ENCODE peak calls at places on chromosome 17, in ten cellular contexts. One of them, this sample, is unnamed.

GRCh38 chr17:73645050-73645871 is 1.0 kb upstream of the SDK2 start:
- DNase-seq in osteocyte: no peak
- DNase-seq in activated naive CD8-positive, alpha-beta T cell treated with anti-CD3 and anti-CD28 coated beads for 36 hours: peak; percentile 71
- DNase-seq in activated gamma-delta T cell treated with Interleukin-2 at 50 U/mL for 16 hours: peak; percentile 37
- DNase-seq in T-helper 9 cell: no peak
- DNase-seq in skeletal muscle cell: peak; percentile 3
- DNase-seq in T47D: peak; percentile 59
- DNase-seq in AG09309: no peak
- DNase-seq in activated T-cell treated with anti-CD3 and anti-CD28 coated beads for 24 hours: no peak
- DNase-seq in A549: peak; percentile 59
- DNase-seq in this sample: peak; percentile 45

GRCh38 chr17:56887105-56887504 is 26.7 kb downstream of the TRIM25 start:
- DNase-seq in activated naive CD8-positive, alpha-beta T cell treated with anti-CD3 and anti-CD28 coated beads for 36 hours: no peak
- DNase-seq in activated gamma-delta T cell treated with Interleukin-2 at 50 U/mL for 16 hours: no peak
- DNase-seq in skeletal muscle cell: no peak
- DNase-seq in activated T-cell treated with anti-CD3 and anti-CD28 coated beads for 24 hours: no peak
- DNase-seq in AG09309: no peak
- DNase-seq in osteocyte: no peak
- DNase-seq in T-helper 9 cell: no peak
- DNase-seq in T47D: no peak
- DNase-seq in A549: no peak
- DNase-seq in this sample: no peak

GRCh38 chr17:41651625-41652460 is 27.5 kb upstream of the KRT17 start:
- DNase-seq in T-helper 9 cell: no peak
- DNase-seq in activated T-cell treated with anti-CD3 and anti-CD28 coated beads for 24 hours: no peak
- DNase-seq in T47D: no peak
- DNase-seq in A549: peak; percentile 56
- DNase-seq in AG09309: no peak
- DNase-seq in activated gamma-delta T cell treated with Interleukin-2 at 50 U/mL for 16 hours: no peak
- DNase-seq in skeletal muscle cell: no peak
- DNase-seq in osteocyte: no peak
- DNase-seq in activated naive CD8-positive, alpha-beta T cell treated with anti-CD3 and anti-CD28 coated beads for 36 hours: no peak
- DNase-seq in this sample: no peak

GRCh38 chr17:17043668-17044226 is 1.5 kb downstream of the MPRIP start:
- DNase-seq in activated gamma-delta T cell treated with Interleukin-2 at 50 U/mL for 16 hours: no peak
- DNase-seq in A549: peak; percentile 43
- DNase-seq in skeletal muscle cell: no peak
- DNase-seq in osteocyte: no peak
- DNase-seq in activated naive CD8-positive, alpha-beta T cell treated with anti-CD3 and anti-CD28 coated beads for 36 hours: no peak
- DNase-seq in T47D: no peak
- DNase-seq in AG09309: no peak
- DNase-seq in T-helper 9 cell: no peak
- DNase-seq in activated T-cell treated with anti-CD3 and anti-CD28 coated beads for 24 hours: no peak
- DNase-seq in this sample: no peak

GRCh38 chr17:66633322-66633965 is 201.5 kb upstream of the CACNG5 start:
- DNase-seq in AG09309: peak; percentile 14
- DNase-seq in T-helper 9 cell: no peak
- DNase-seq in skeletal muscle cell: peak; percentile 69
- DNase-seq in T47D: no peak
- DNase-seq in A549: no peak
- DNase-seq in osteocyte: no peak
- DNase-seq in activated gamma-delta T cell treated with Interleukin-2 at 50 U/mL for 16 hours: peak; percentile 7
- DNase-seq in activated T-cell treated with anti-CD3 and anti-CD28 coated beads for 24 hours: peak; percentile 52
- DNase-seq in activated naive CD8-positive, alpha-beta T cell treated with anti-CD3 and anti-CD28 coated beads for 36 hours: peak; percentile 60
- DNase-seq in this sample: peak; percentile 46

GRCh38 chr17:38751803-38752118 is 780 bp upstream of the PSMB3 start:
- DNase-seq in activated T-cell treated with anti-CD3 and anti-CD28 coated beads for 24 hours: peak; percentile 78
- DNase-seq in AG09309: peak; percentile 51
- DNase-seq in skeletal muscle cell: peak; percentile 61
- DNase-seq in activated naive CD8-positive, alpha-beta T cell treated with anti-CD3 and anti-CD28 coated beads for 36 hours: peak; percentile 81
- DNase-seq in A549: peak; percentile 92
- DNase-seq in T-helper 9 cell: peak; percentile 65
- DNase-seq in osteocyte: peak; percentile 95
- DNase-seq in T47D: peak; percentile 89
- DNase-seq in activated gamma-delta T cell treated with Interleukin-2 at 50 U/mL for 16 hours: peak; percentile 80
- DNase-seq in this sample: peak; percentile 92

GRCh38 chr17:75778861-75779249 is 5.8 kb upstream of the UNK start:
- DNase-seq in activated gamma-delta T cell treated with Interleukin-2 at 50 U/mL for 16 hours: no peak
- DNase-seq in T-helper 9 cell: peak; percentile 64
- DNase-seq in osteocyte: no peak
- DNase-seq in skeletal muscle cell: no peak
- DNase-seq in A549: peak; percentile 74
- DNase-seq in activated naive CD8-positive, alpha-beta T cell treated with anti-CD3 and anti-CD28 coated beads for 36 hours: no peak
- DNase-seq in T47D: peak; percentile 71
- DNase-seq in AG09309: no peak
- DNase-seq in activated T-cell treated with anti-CD3 and anti-CD28 coated beads for 24 hours: no peak
- DNase-seq in this sample: peak; percentile 75

GRCh38 chr17:18038149-18038850 is 668 bp downstream of the ATPAF2 start:
- DNase-seq in osteocyte: no peak
- DNase-seq in activated naive CD8-positive, alpha-beta T cell treated with anti-CD3 and anti-CD28 coated beads for 36 hours: peak; percentile 40
- DNase-seq in AG09309: no peak
- DNase-seq in skeletal muscle cell: no peak
- DNase-seq in T-helper 9 cell: no peak
- DNase-seq in T47D: no peak
- DNase-seq in A549: no peak
- DNase-seq in activated T-cell treated with anti-CD3 and anti-CD28 coated beads for 24 hours: peak; percentile 16
- DNase-seq in activated gamma-delta T cell treated with Interleukin-2 at 50 U/mL for 16 hours: no peak
- DNase-seq in this sample: peak; percentile 47

GRCh38 chr17:44636562-44636961 is 19.7 kb upstream of the MEIOC start:
- DNase-seq in A549: peak; percentile 69
- DNase-seq in osteocyte: no peak
- DNase-seq in AG09309: peak; percentile 45
- DNase-seq in activated gamma-delta T cell treated with Interleukin-2 at 50 U/mL for 16 hours: no peak
- DNase-seq in T-helper 9 cell: no peak
- DNase-seq in T47D: peak; percentile 57
- DNase-seq in activated naive CD8-positive, alpha-beta T cell treated with anti-CD3 and anti-CD28 coated beads for 36 hours: no peak
- DNase-seq in skeletal muscle cell: peak; percentile 32
- DNase-seq in activated T-cell treated with anti-CD3 and anti-CD28 coated beads for 24 hours: no peak
- DNase-seq in this sample: no peak

GRCh38 chr17:37060094-37060493 is 111.3 kb downstream of the AATF start:
- DNase-seq in activated gamma-delta T cell treated with Interleukin-2 at 50 U/mL for 16 hours: no peak
- DNase-seq in activated naive CD8-positive, alpha-beta T cell treated with anti-CD3 and anti-CD28 coated beads for 36 hours: no peak
- DNase-seq in skeletal muscle cell: no peak
- DNase-seq in AG09309: no peak
- DNase-seq in A549: no peak
- DNase-seq in activated T-cell treated with anti-CD3 and anti-CD28 coated beads for 24 hours: no peak
- DNase-seq in osteocyte: no peak
- DNase-seq in T47D: peak; percentile 59
- DNase-seq in T-helper 9 cell: no peak
- DNase-seq in this sample: no peak

GRCh38 chr17:48472485-48473281 is 42.7 kb upstream of the SKAP1 start:
- DNase-seq in T47D: peak; percentile 54
- DNase-seq in activated naive CD8-positive, alpha-beta T cell treated with anti-CD3 and anti-CD28 coated beads for 36 hours: no peak
- DNase-seq in T-helper 9 cell: no peak
- DNase-seq in skeletal muscle cell: peak; percentile 32
- DNase-seq in activated T-cell treated with anti-CD3 and anti-CD28 coated beads for 24 hours: no peak
- DNase-seq in AG09309: no peak
- DNase-seq in activated gamma-delta T cell treated with Interleukin-2 at 50 U/mL for 16 hours: peak; percentile 17
- DNase-seq in osteocyte: no peak
- DNase-seq in A549: peak; percentile 32
- DNase-seq in this sample: no peak

GRCh38 chr17:50758524-50758923 is 8.8 kb downstream of the ANKRD40CL start:
- DNase-seq in T47D: no peak
- DNase-seq in T-helper 9 cell: no peak
- DNase-seq in AG09309: no peak
- DNase-seq in activated naive CD8-positive, alpha-beta T cell treated with anti-CD3 and anti-CD28 coated beads for 36 hours: no peak
- DNase-seq in activated gamma-delta T cell treated with Interleukin-2 at 50 U/mL for 16 hours: no peak
- DNase-seq in activated T-cell treated with anti-CD3 and anti-CD28 coated beads for 24 hours: no peak
- DNase-seq in osteocyte: no peak
- DNase-seq in skeletal muscle cell: no peak
- DNase-seq in A549: no peak
- DNase-seq in this sample: no peak

GRCh38 chr17:77496831-77497577 is 356.2 kb downstream of the SEC14L1 start:
- DNase-seq in activated naive CD8-positive, alpha-beta T cell treated with anti-CD3 and anti-CD28 coated beads for 36 hours: no peak
- DNase-seq in AG09309: no peak
- DNase-seq in activated gamma-delta T cell treated with Interleukin-2 at 50 U/mL for 16 hours: no peak
- DNase-seq in activated T-cell treated with anti-CD3 and anti-CD28 coated beads for 24 hours: no peak
- DNase-seq in T47D: no peak
- DNase-seq in A549: no peak
- DNase-seq in osteocyte: no peak
- DNase-seq in skeletal muscle cell: no peak
- DNase-seq in T-helper 9 cell: no peak
- DNase-seq in this sample: no peak

GRCh38 chr17:6374271-6374691 is 60.6 kb downstream of the AIPL1 start:
- DNase-seq in T-helper 9 cell: no peak
- DNase-seq in activated gamma-delta T cell treated with Interleukin-2 at 50 U/mL for 16 hours: no peak
- DNase-seq in A549: no peak
- DNase-seq in osteocyte: peak; percentile 21
- DNase-seq in AG09309: no peak
- DNase-seq in T47D: peak; percentile 9
- DNase-seq in activated naive CD8-positive, alpha-beta T cell treated with anti-CD3 and anti-CD28 coated beads for 36 hours: no peak
- DNase-seq in skeletal muscle cell: no peak
- DNase-seq in activated T-cell treated with anti-CD3 and anti-CD28 coated beads for 24 hours: no peak
- DNase-seq in this sample: no peak

GRCh38 chr17:13074026-13074425 is 56.2 kb upstream of the ELAC2 start:
- DNase-seq in T-helper 9 cell: no peak
- DNase-seq in osteocyte: no peak
- DNase-seq in activated T-cell treated with anti-CD3 and anti-CD28 coated beads for 24 hours: no peak
- DNase-seq in activated gamma-delta T cell treated with Interleukin-2 at 50 U/mL for 16 hours: no peak
- DNase-seq in activated naive CD8-positive, alpha-beta T cell treated with anti-CD3 and anti-CD28 coated beads for 36 hours: no peak
- DNase-seq in A549: peak; percentile 5
- DNase-seq in T47D: no peak
- DNase-seq in AG09309: peak; percentile 8
- DNase-seq in skeletal muscle cell: peak; percentile 58
- DNase-seq in this sample: no peak

GRCh38 chr17:81336930-81337325 is 41.8 kb upstream of the SLC38A10 start:
- DNase-seq in T-helper 9 cell: no peak
- DNase-seq in skeletal muscle cell: no peak
- DNase-seq in activated gamma-delta T cell treated with Interleukin-2 at 50 U/mL for 16 hours: no peak
- DNase-seq in T47D: no peak
- DNase-seq in activated T-cell treated with anti-CD3 and anti-CD28 coated beads for 24 hours: no peak
- DNase-seq in activated naive CD8-positive, alpha-beta T cell treated with anti-CD3 and anti-CD28 coated beads for 36 hours: no peak
- DNase-seq in osteocyte: no peak
- DNase-seq in A549: no peak
- DNase-seq in AG09309: no peak
- DNase-seq in this sample: no peak

GRCh38 chr17:77765292-77765691 is 193.2 kb upstream of the TNRC6C start:
- DNase-seq in T47D: no peak
- DNase-seq in activated gamma-delta T cell treated with Interleukin-2 at 50 U/mL for 16 hours: no peak
- DNase-seq in A549: no peak
- DNase-seq in osteocyte: no peak
- DNase-seq in T-helper 9 cell: no peak
- DNase-seq in skeletal muscle cell: no peak
- DNase-seq in activated naive CD8-positive, alpha-beta T cell treated with anti-CD3 and anti-CD28 coated beads for 36 hours: no peak
- DNase-seq in activated T-cell treated with anti-CD3 and anti-CD28 coated beads for 24 hours: no peak
- DNase-seq in AG09309: no peak
- DNase-seq in this sample: no peak

GRCh38 chr17:48995332-48995870 is 1.8 kb upstream of the IGF2BP1 start:
- DNase-seq in T47D: no peak
- DNase-seq in T-helper 9 cell: no peak
- DNase-seq in AG09309: no peak
- DNase-seq in activated T-cell treated with anti-CD3 and anti-CD28 coated beads for 24 hours: no peak
- DNase-seq in activated naive CD8-positive, alpha-beta T cell treated with anti-CD3 and anti-CD28 coated beads for 36 hours: no peak
- DNase-seq in activated gamma-delta T cell treated with Interleukin-2 at 50 U/mL for 16 hours: no peak
- DNase-seq in osteocyte: no peak
- DNase-seq in A549: peak; percentile 83
- DNase-seq in skeletal muscle cell: no peak
- DNase-seq in this sample: no peak

GRCh38 chr17:47785538-47786123 is 36.0 kb downstream of the OSBPL7 start:
- DNase-seq in T47D: peak; percentile 69
- DNase-seq in AG09309: no peak
- DNase-seq in skeletal muscle cell: no peak
- DNase-seq in osteocyte: peak; percentile 64
- DNase-seq in T-helper 9 cell: no peak
- DNase-seq in A549: no peak
- DNase-seq in activated gamma-delta T cell treated with Interleukin-2 at 50 U/mL for 16 hours: no peak
- DNase-seq in activated T-cell treated with anti-CD3 and anti-CD28 coated beads for 24 hours: no peak
- DNase-seq in activated naive CD8-positive, alpha-beta T cell treated with anti-CD3 and anti-CD28 coated beads for 36 hours: peak; percentile 50
- DNase-seq in this sample: no peak

GRCh38 chr17:3990391-3991127 is 26.3 kb upstream of the ATP2A3 start:
- DNase-seq in AG09309: no peak
- DNase-seq in A549: no peak
- DNase-seq in T-helper 9 cell: no peak
- DNase-seq in skeletal muscle cell: no peak
- DNase-seq in activated naive CD8-positive, alpha-beta T cell treated with anti-CD3 and anti-CD28 coated beads for 36 hours: no peak
- DNase-seq in osteocyte: no peak
- DNase-seq in activated gamma-delta T cell treated with Interleukin-2 at 50 U/mL for 16 hours: no peak
- DNase-seq in T47D: no peak
- DNase-seq in activated T-cell treated with anti-CD3 and anti-CD28 coated beads for 24 hours: no peak
- DNase-seq in this sample: no peak

GRCh38 chr17:4808378-4808767 is 1.4 kb downstream of the PLD2 start:
- DNase-seq in osteocyte: no peak
- DNase-seq in activated gamma-delta T cell treated with Interleukin-2 at 50 U/mL for 16 hours: no peak
- DNase-seq in skeletal muscle cell: no peak
- DNase-seq in activated naive CD8-positive, alpha-beta T cell treated with anti-CD3 and anti-CD28 coated beads for 36 hours: no peak
- DNase-seq in activated T-cell treated with anti-CD3 and anti-CD28 coated beads for 24 hours: no peak
- DNase-seq in T-helper 9 cell: no peak
- DNase-seq in T47D: peak; percentile 4
- DNase-seq in A549: no peak
- DNase-seq in AG09309: no peak
- DNase-seq in this sample: no peak

GRCh38 chr17:83079340-83079747 is at the start of gene METRNL:
- DNase-seq in activated naive CD8-positive, alpha-beta T cell treated with anti-CD3 and anti-CD28 coated beads for 36 hours: peak; percentile 68
- DNase-seq in A549: peak; percentile 66
- DNase-seq in T47D: peak; percentile 83
- DNase-seq in T-helper 9 cell: peak; percentile 50
- DNase-seq in activated T-cell treated with anti-CD3 and anti-CD28 coated beads for 24 hours: peak; percentile 38
- DNase-seq in activated gamma-delta T cell treated with Interleukin-2 at 50 U/mL for 16 hours: peak; percentile 53
- DNase-seq in AG09309: no peak
- DNase-seq in osteocyte: peak; percentile 94
- DNase-seq in skeletal muscle cell: no peak
- DNase-seq in this sample: peak; percentile 78

GRCh38 chr17:64410750-64411490 is 20.3 kb upstream of the PECAM1 start:
- DNase-seq in activated gamma-delta T cell treated with Interleukin-2 at 50 U/mL for 16 hours: no peak
- DNase-seq in activated T-cell treated with anti-CD3 and anti-CD28 coated beads for 24 hours: no peak
- DNase-seq in AG09309: no peak
- DNase-seq in T47D: no peak
- DNase-seq in T-helper 9 cell: no peak
- DNase-seq in osteocyte: no peak
- DNase-seq in skeletal muscle cell: no peak
- DNase-seq in A549: no peak
- DNase-seq in activated naive CD8-positive, alpha-beta T cell treated with anti-CD3 and anti-CD28 coated beads for 36 hours: no peak
- DNase-seq in this sample: no peak

GRCh38 chr17:8237175-8237574 is 10.7 kb downstream of the CTC1 start:
- DNase-seq in T47D: peak; percentile 87
- DNase-seq in activated T-cell treated with anti-CD3 and anti-CD28 coated beads for 24 hours: no peak
- DNase-seq in activated gamma-delta T cell treated with Interleukin-2 at 50 U/mL for 16 hours: no peak
- DNase-seq in activated naive CD8-positive, alpha-beta T cell treated with anti-CD3 and anti-CD28 coated beads for 36 hours: no peak
- DNase-seq in T-helper 9 cell: no peak
- DNase-seq in A549: no peak
- DNase-seq in osteocyte: no peak
- DNase-seq in AG09309: no peak
- DNase-seq in skeletal muscle cell: no peak
- DNase-seq in this sample: no peak

GRCh38 chr17:74201250-74201649 is 2.2 kb upstream of the RPL38 start:
- DNase-seq in activated T-cell treated with anti-CD3 and anti-CD28 coated beads for 24 hours: no peak
- DNase-seq in T47D: peak; percentile 38
- DNase-seq in T-helper 9 cell: no peak
- DNase-seq in A549: peak; percentile 42
- DNase-seq in osteocyte: no peak
- DNase-seq in AG09309: no peak
- DNase-seq in skeletal muscle cell: no peak
- DNase-seq in activated naive CD8-positive, alpha-beta T cell treated with anti-CD3 and anti-CD28 coated beads for 36 hours: no peak
- DNase-seq in activated gamma-delta T cell treated with Interleukin-2 at 50 U/mL for 16 hours: no peak
- DNase-seq in this sample: no peak

GRCh38 chr17:4143563-4144410 is 790 bp downstream of the CYB5D2 start:
- DNase-seq in activated T-cell treated with anti-CD3 and anti-CD28 coated beads for 24 hours: peak; percentile 85
- DNase-seq in T-helper 9 cell: peak; percentile 84
- DNase-seq in skeletal muscle cell: peak; percentile 76
- DNase-seq in activated gamma-delta T cell treated with Interleukin-2 at 50 U/mL for 16 hours: peak; percentile 89
- DNase-seq in T47D: peak; percentile 91
- DNase-seq in activated naive CD8-positive, alpha-beta T cell treated with anti-CD3 and anti-CD28 coated beads for 36 hours: peak; percentile 89
- DNase-seq in AG09309: peak; percentile 67
- DNase-seq in A549: peak; percentile 97
- DNase-seq in osteocyte: peak; percentile 94
- DNase-seq in this sample: peak; percentile 89